ENCODE peak calls at places on chromosomes 4 and X, in six cellular contexts. One of them, this sample, is unnamed.
A peak's percentile ranks its signal among the peaks of the same experiment; 100 is the strongest.

GRCh38 chr4:76485450-76485849 is 50.4 kb downstream of the SHROOM3 start:
- DNase-seq in HCT116: peak; percentile 62
- DNase-seq in HepG2: peak; percentile 9
- DNase-seq in H1: peak; percentile 13
- DNase-seq in K562: no peak
- DNase-seq in IMR-90: no peak
- DNase-seq in this sample: no peak

GRCh38 chr4:137678796-137679195 is 146.5 kb upstream of the PCDH18 start:
- DNase-seq in H1: no peak
- DNase-seq in HepG2: no peak
- DNase-seq in K562: no peak
- DNase-seq in IMR-90: peak; percentile 81
- DNase-seq in HCT116: no peak
- DNase-seq in this sample: no peak

GRCh38 chr4:111802191-111802590 is 343.1 kb upstream of the FAM241A start:
- DNase-seq in HCT116: no peak
- DNase-seq in H1: no peak
- DNase-seq in K562: no peak
- DNase-seq in IMR-90: no peak
- DNase-seq in HepG2: no peak
- DNase-seq in this sample: no peak

GRCh38 chrX:40721489-40722106 is 13.7 kb downstream of the MED14 start:
- DNase-seq in HepG2: no peak
- DNase-seq in H1: no peak
- DNase-seq in K562: no peak
- DNase-seq in IMR-90: no peak
- DNase-seq in HCT116: no peak
- DNase-seq in this sample: no peak

GRCh38 chr4:3225946-3226345 is 23.0 kb upstream of the MSANTD1 start:
- DNase-seq in H1: no peak
- DNase-seq in HCT116: no peak
- DNase-seq in IMR-90: no peak
- DNase-seq in HepG2: no peak
- DNase-seq in K562: no peak
- DNase-seq in this sample: no peak

GRCh38 chr4:113781439-113782040 is 20.0 kb upstream of the CAMK2D start:
- DNase-seq in HCT116: no peak
- DNase-seq in IMR-90: peak; percentile 55
- DNase-seq in K562: no peak
- DNase-seq in H1: no peak
- DNase-seq in HepG2: no peak
- DNase-seq in this sample: peak; percentile 10

GRCh38 chrX:150683536-150684146 is 9.6 kb upstream of the MTMR1 start:
- DNase-seq in IMR-90: peak; percentile 33
- DNase-seq in H1: no peak
- DNase-seq in HCT116: peak; percentile 12
- DNase-seq in HepG2: peak; percentile 26
- DNase-seq in K562: peak; percentile 26
- DNase-seq in this sample: peak; percentile 35

GRCh38 chr4:32268949-32269348 is 1548.8 kb downstream of the PCDH7 start:
- DNase-seq in K562: no peak
- DNase-seq in HCT116: peak; percentile 7
- DNase-seq in H1: no peak
- DNase-seq in HepG2: no peak
- DNase-seq in IMR-90: no peak
- DNase-seq in this sample: peak; percentile 0

GRCh38 chr4:62914758-62915157 is 1494.5 kb downstream of the TECRL start:
- DNase-seq in H1: no peak
- DNase-seq in IMR-90: no peak
- DNase-seq in HepG2: no peak
- DNase-seq in HCT116: no peak
- DNase-seq in K562: no peak
- DNase-seq in this sample: no peak

GRCh38 chr4:102614801-102615200 is 113.6 kb downstream of the NFKB1 start:
- DNase-seq in K562: no peak
- DNase-seq in IMR-90: no peak
- DNase-seq in H1: no peak
- DNase-seq in HepG2: no peak
- DNase-seq in HCT116: no peak
- DNase-seq in this sample: no peak

GRCh38 chr4:43716721-43717395 is 731.8 kb downstream of the KCTD8 start:
- DNase-seq in HepG2: no peak
- DNase-seq in H1: no peak
- DNase-seq in HCT116: no peak
- DNase-seq in K562: no peak
- DNase-seq in IMR-90: no peak
- DNase-seq in this sample: no peak

GRCh38 chr4:159358226-159358625 is 255.3 kb downstream of the RAPGEF2 start:
- DNase-seq in HepG2: no peak
- DNase-seq in IMR-90: peak; percentile 90
- DNase-seq in K562: no peak
- DNase-seq in HCT116: no peak
- DNase-seq in H1: no peak
- DNase-seq in this sample: no peak

GRCh38 chrX:44234541-44234940 is 108.9 kb downstream of the EFHC2 start:
- DNase-seq in HCT116: no peak
- DNase-seq in H1: no peak
- DNase-seq in HepG2: no peak
- DNase-seq in IMR-90: no peak
- DNase-seq in K562: no peak
- DNase-seq in this sample: no peak

GRCh38 chr4:88097301-88097700 is 61.1 kb downstream of the ABCG2 start:
- DNase-seq in K562: no peak
- DNase-seq in H1: no peak
- DNase-seq in HCT116: no peak
- DNase-seq in IMR-90: peak; percentile 66
- DNase-seq in HepG2: no peak
- DNase-seq in this sample: no peak
- TF ChIP-seq CEBPB in K562: no peak
- TF ChIP-seq CEBPB in H1: no peak
- TF ChIP-seq CEBPB in HCT116: no peak
- TF ChIP-seq CEBPB in IMR-90: no peak
- TF ChIP-seq CEBPB in HepG2: no peak
- TF ChIP-seq CEBPB in this sample: no peak

GRCh38 chrX:144790148-144790547 is 457.2 kb upstream of the SPANXN1 start:
- DNase-seq in H1: no peak
- DNase-seq in HCT116: no peak
- DNase-seq in HepG2: no peak
- DNase-seq in IMR-90: no peak
- DNase-seq in K562: no peak
- DNase-seq in this sample: no peak

DNA sequence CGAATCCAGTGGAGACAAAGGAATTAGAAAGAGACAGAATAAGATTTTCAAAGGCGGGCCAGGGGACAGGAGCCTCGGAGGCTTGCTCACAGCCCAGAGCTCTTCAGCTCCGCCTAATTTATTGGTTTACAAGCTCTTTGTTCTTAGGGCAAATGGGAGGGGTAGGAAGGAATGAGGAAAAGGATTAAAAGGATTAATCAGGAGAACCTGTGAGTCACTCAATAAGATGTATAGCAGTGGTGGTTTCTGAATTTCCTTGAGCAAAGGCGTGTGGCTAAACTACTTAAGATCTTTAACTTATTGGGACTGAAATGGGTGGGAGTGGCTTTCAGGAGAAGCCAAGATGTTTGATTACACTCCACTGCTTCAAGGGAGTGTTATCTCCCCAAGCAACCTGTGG is 456.0 kb upstream of the SPANXN1 start:
- DNase-seq in HepG2: no peak
- DNase-seq in K562: no peak
- DNase-seq in IMR-90: no peak
- DNase-seq in H1: no peak
- DNase-seq in HCT116: no peak
- DNase-seq in this sample: no peak
- TF ChIP-seq CEBPB in HepG2: no peak
- TF ChIP-seq CEBPB in K562: no peak
- TF ChIP-seq CEBPB in IMR-90: no peak
- TF ChIP-seq CEBPB in H1: no peak
- TF ChIP-seq CEBPB in HCT116: no peak
- TF ChIP-seq CEBPB in this sample: no peak

GRCh38 chrX:110409925-110410324 is 51.3 kb downstream of the RTL9 start:
- DNase-seq in HCT116: no peak
- DNase-seq in HepG2: no peak
- DNase-seq in H1: no peak
- DNase-seq in K562: no peak
- DNase-seq in IMR-90: peak; percentile 73
- DNase-seq in this sample: no peak
- TF ChIP-seq CEBPB in HCT116: no peak
- TF ChIP-seq CEBPB in HepG2: no peak
- TF ChIP-seq CEBPB in H1: no peak
- TF ChIP-seq CEBPB in K562: no peak
- TF ChIP-seq CEBPB in IMR-90: no peak
- TF ChIP-seq CEBPB in this sample: no peak

DNA sequence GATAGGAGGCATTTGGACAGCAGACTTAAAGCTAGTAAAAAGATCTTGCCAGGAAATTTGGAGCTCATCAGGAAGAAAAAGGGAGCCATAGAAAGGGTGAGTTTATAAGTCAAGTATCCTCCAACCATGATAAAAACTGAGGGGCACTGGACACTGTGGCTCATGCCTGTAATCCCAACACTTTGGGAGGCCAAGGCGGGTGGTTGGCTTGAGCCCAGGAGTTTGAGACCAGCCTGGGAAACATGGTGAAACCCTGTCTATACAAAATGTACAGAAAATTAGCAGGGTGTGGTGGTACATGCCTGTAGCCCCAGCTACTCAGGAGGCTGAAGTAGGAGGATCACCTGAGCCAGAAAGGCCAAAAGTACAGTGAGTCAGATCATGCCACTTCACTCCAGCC is 48.7 kb downstream of the ANTXR2 start:
- DNase-seq in H1: no peak
- DNase-seq in IMR-90: no peak
- DNase-seq in K562: no peak
- DNase-seq in HepG2: no peak
- DNase-seq in HCT116: no peak
- DNase-seq in this sample: no peak
- TF ChIP-seq CEBPB in H1: no peak
- TF ChIP-seq CEBPB in IMR-90: no peak
- TF ChIP-seq CEBPB in K562: no peak
- TF ChIP-seq CEBPB in HepG2: no peak
- TF ChIP-seq CEBPB in HCT116: no peak
- TF ChIP-seq CEBPB in this sample: no peak